ENCODE peak calls at places on chromosomes 16 and 17, in ten cellular contexts. F, A, T, C, O, X, P, G, M and S are unnamed samples.

GRCh38 chr16:1330260-1330914 is 3.1 kb upstream of the BAIAP3 start:
- DNase-seq in F (peak), A (no peak), T (no peak), C (no peak), O (no peak), X (no peak), P (no peak), G (no peak), M (no peak), S (no peak)

GRCh38 chr17:68972119-68972704 is 17.0 kb upstream of the ABCA8 start:
- DNase-seq in F (peak), A (no peak), T (peak), C (no peak), O (peak), X (no peak), P (peak), G (no peak), M (peak), S (no peak)

GRCh38 chr16:2006317-2006716 is 3.3 kb downstream of the ZNF598 start:
- DNase-seq in F (no peak), A (no peak), T (no peak), C (no peak), O (no peak), X (no peak), P (no peak), G (no peak), M (no peak), S (no peak)

GRCh38 chr17:42230225-42230624 is 35.9 kb upstream of the GHDC start:
- DNase-seq in F (no peak), A (no peak), T (no peak), C (no peak), O (no peak), X (no peak), P (no peak), G (no peak), M (no peak), S (no peak)

GRCh38 chr16:51508813-51509212 is 357.7 kb upstream of the SALL1 start:
- DNase-seq in F (no peak), A (no peak), T (peak), C (no peak), O (no peak), X (peak), P (peak), G (no peak), M (peak), S (no peak)

GRCh38 chr17:41308251-41308917 is 725 bp downstream of the KRTAP16-1 start:
- DNase-seq in F (peak), A (no peak), T (no peak), C (no peak), O (no peak), X (no peak), P (no peak), G (no peak), M (no peak), S (no peak)

GRCh38 chr16:20099375-20099774 is 25.7 kb upstream of the GPR139 start:
- DNase-seq in F (no peak), A (no peak), T (no peak), C (no peak), O (no peak), X (no peak), P (no peak), G (no peak), M (no peak), S (no peak)

GRCh38 chr17:13351046-13351445 is 250.7 kb downstream of the HS3ST3A1 start:
- DNase-seq in F (no peak), A (no peak), T (no peak), C (no peak), O (no peak), X (no peak), P (peak), G (no peak), M (peak), S (no peak)

GRCh38 chr17:56795098-56795497 is 38.6 kb downstream of the C17orf67 start:
- DNase-seq in F (no peak), A (no peak), T (no peak), C (no peak), O (no peak), X (no peak), P (no peak), G (no peak), M (no peak), S (no peak)

GRCh38 chr17:81333626-81334368 is 38.7 kb upstream of the SLC38A10 start:
- DNase-seq in F (no peak), A (no peak), T (no peak), C (no peak), O (no peak), X (no peak), P (no peak), G (no peak), M (no peak), S (peak)

GRCh38 chr16:9644258-9644657 is 538.0 kb downstream of the GRIN2A start:
- DNase-seq in F (no peak), A (no peak), T (no peak), C (no peak), O (no peak), X (no peak), P (no peak), G (no peak), M (no peak), S (no peak)

GRCh38 chr17:78268191-78268874 is 36.9 kb downstream of the TMEM235 start:
- DNase-seq in F (no peak), A (no peak), T (no peak), C (no peak), O (no peak), X (no peak), P (no peak), G (no peak), M (no peak), S (peak)

GRCh38 chr17:51371732-51372151 is 111.4 kb downstream of the UTP18 start:
- DNase-seq in F (peak), A (peak), T (peak), C (no peak), O (peak), X (no peak), P (peak), G (no peak), M (peak), S (no peak)

DNA sequence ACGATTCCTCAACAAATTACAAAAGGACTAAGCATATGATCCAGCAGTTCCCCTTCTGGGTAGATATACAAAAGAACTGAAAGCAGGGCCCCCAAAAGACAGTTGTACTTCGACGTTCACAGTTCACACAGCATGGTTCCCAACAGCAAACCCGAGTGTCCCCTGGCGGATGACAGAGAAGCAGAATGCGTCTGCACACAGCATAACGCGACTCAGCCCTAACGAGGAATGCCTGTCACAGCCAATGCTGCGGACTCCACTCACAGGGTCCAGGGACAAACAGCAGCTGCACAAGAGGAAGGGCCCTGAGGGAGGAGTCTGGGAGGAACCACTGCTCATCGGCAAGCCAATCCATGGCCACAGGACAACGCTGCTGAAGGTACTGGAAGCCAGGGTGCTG is 132.9 kb downstream of the ANKRD11 start:
- DNase-seq in F (no peak), A (no peak), T (peak), C (no peak), O (peak), X (no peak), P (no peak), G (no peak), M (no peak), S (no peak)
- TF ChIP-seq CTCF in F (no peak), A (no peak), T (no peak), C (peak), O (no peak), X (no peak), P (no peak), G (no peak), M (no peak), S (no peak)

DNA sequence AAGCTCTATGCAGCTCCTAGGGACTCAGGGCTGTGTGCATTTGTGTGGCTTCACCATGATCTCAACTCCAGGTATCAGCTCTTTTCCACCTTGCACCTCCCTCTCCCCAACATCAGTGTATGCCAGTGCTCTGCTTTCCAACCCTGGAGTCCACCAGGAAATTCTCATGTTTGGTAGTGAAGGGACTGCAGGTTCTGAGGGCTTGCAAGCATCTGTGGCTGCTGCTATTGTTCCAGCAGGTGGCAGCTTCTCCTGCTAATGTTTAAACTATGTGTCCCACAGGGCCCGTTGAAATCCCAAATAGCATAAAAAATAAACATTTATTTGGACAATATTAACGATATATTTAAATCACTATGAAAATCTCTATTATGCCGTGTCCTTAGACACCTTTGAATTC is 82.0 kb downstream of the RGS9 start:
- DNase-seq in F (no peak), A (no peak), T (peak), C (no peak), O (no peak), X (no peak), P (peak), G (no peak), M (peak), S (no peak)
- TF ChIP-seq CTCF in F (peak), A (peak), T (peak), C (no peak), O (peak), X (peak), P (peak), G (no peak), M (peak), S (peak)

DNA sequence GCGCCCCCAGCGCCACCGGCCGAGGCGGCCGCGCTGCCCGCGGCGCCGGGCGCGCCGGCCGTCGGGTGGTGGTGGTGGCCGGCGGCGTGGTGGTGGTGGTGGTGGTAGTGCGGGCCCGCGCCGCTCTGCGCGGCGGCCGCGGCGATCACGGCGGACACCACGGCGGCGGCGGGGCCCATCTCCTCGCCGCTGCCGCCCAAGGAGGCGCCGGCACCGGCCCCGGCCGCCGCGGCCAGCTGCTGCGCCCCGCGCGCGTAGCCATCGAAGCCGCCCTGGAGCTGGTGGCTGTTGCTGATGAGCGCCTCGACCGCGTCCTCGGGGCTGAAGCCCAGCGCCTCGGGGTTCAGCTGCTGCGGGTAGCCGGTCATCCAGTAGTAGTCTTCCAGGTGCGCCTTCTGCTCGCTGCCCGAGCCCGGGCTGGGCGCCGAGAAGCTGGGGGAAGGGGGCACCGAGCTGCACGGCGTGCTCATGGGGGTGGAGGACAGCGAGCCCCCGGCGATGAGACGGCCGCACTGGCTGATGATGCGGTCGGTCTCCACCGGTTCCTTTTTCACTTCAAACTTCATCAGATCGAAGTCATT is 1.2 kb downstream of the MAF start:
- DNase-seq in F (no peak), A (no peak), T (no peak), C (no peak), O (peak), X (no peak), P (peak), G (no peak), M (no peak), S (no peak)
- TF ChIP-seq CTCF in F (no peak), A (no peak), T (no peak), C (no peak), O (no peak), X (no peak), P (no peak), G (no peak), M (no peak), S (no peak)

DNA sequence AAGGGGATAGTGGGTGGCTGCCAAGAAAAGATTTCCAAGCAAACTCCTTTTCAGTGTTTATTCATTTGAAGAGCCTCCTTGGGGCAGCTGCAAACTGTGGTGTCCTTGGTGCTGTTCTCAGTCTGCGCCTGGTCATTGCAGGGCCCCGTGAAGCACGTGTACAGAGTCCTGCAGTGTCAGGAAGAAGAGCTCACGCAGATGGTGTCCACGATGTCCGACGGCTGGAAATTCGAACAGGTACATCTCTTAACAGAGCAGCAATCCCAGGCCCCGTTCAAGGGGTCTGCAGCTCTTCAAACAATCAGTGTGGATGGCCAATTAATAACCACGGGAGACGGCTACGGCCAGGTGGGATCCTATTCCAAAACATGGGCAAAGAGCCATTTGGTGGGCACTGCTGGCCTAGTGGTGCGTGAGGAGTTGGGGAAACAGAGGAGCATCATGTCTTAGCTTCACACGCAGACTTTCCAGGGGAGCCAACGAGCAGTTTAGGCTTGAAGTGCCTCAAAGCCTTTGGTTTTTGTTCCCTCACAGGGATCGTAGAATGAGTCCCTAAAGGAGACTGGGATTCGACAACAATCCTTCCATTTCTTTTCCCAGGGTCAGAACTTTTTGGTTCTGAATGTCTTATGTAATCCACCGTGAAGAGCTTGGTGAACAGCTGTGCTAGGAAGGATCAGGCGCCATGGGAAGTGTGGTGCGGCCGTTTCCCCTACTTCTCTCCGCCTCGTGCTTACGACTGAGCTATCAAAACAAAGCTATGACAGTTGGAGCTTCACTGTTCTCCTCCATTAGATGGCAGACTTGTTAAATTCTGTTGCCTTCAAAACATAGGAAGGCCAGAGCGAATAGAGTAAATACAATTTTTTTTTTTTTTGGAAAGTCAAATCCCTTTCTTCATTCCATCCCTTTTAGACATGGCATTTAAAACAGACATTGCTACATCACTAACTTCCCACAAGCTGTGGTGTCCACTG is 12.6 kb downstream of the KCTD2 start:
- DNase-seq in F (peak), A (no peak), T (peak), C (no peak), O (no peak), X (peak), P (peak), G (no peak), M (peak), S (peak)
- TF ChIP-seq CTCF in F (peak), A (peak), T (peak), C (peak), O (peak), X (peak), P (peak), G (peak), M (peak), S (peak)

GRCh38 chr16:30534368-30535105 is at the start of gene ZNF747:
- DNase-seq in F (peak), A (peak), T (peak), C (peak), O (peak), X (no peak), P (peak), G (peak), M (peak), S (no peak)

GRCh38 chr16:30533146-30533522 is 1.5 kb downstream of the ZNF747 start:
- DNase-seq in F (no peak), A (no peak), T (no peak), C (no peak), O (no peak), X (no peak), P (no peak), G (no peak), M (no peak), S (no peak)

GRCh38 chr16:30535777-30536190 is 1.1 kb upstream of the ZNF747 start:
- DNase-seq in F (peak), A (peak), T (peak), C (peak), O (peak), X (no peak), P (peak), G (peak), M (peak), S (no peak)

GRCh38 chr16:30533748-30534367 is 800 bp downstream of the ZNF747 start:
- DNase-seq in F (peak), A (peak), T (peak), C (no peak), O (no peak), X (no peak), P (no peak), G (no peak), M (no peak), S (no peak)

GRCh38 chr16:30535106-30535776 is 583 bp upstream of the ZNF747 start:
- DNase-seq in F (peak), A (no peak), T (no peak), C (no peak), O (no peak), X (no peak), P (no peak), G (no peak), M (no peak), S (no peak)
- TF ChIP-seq CTCF in F (no peak), A (no peak), T (no peak), C (no peak), O (no peak), X (no peak), P (no peak), G (no peak), M (no peak), S (no peak)

GRCh38 chr17:59410049-59410437 is 78.6 kb downstream of the YPEL2 start:
- DNase-seq in F (no peak), A (no peak), T (no peak), C (no peak), O (no peak), X (no peak), P (no peak), G (no peak), M (no peak), S (no peak)
- TF ChIP-seq CTCF in F (no peak), A (no peak), T (no peak), C (no peak), O (no peak), X (no peak), P (no peak), G (no peak), M (no peak), S (no peak)